ENCODE peak calls at places on chromosome 13, in five cellular contexts. D is H1, M is IMR-90, V is K562, F is HepG2. S is an unnamed sample.

GRCh38 chr13:80100636-80101035 is 240.3 kb downstream of the SPRY2 start:
- DNase-seq in D (no peak), M (peak), V (no peak), F (no peak), S (no peak)

GRCh38 chr13:79659161-79659560 is 178.2 kb downstream of the NDFIP2 start:
- DNase-seq in D (no peak), M (no peak), V (no peak), F (no peak), S (no peak)

GRCh38 chr13:100069278-100069677 is 19.6 kb upstream of the PCCA start:
- DNase-seq in D (no peak), M (peak), V (no peak), F (no peak), S (no peak)

GRCh38 chr13:101965096-101965495 is 436.8 kb downstream of the FGF14 start:
- DNase-seq in D (no peak), M (no peak), V (no peak), F (no peak), S (no peak)

GRCh38 chr13:23760000-23760399 is 129.2 kb downstream of the MIPEP start:
- DNase-seq in D (no peak), M (no peak), V (no peak), F (no peak), S (no peak)

GRCh38 chr13:60410299-60410698 is 13.3 kb downstream of the TDRD3 start:
- DNase-seq in D (no peak), M (no peak), V (no peak), F (no peak), S (no peak)

GRCh38 chr13:98741741-98742435 is 10.6 kb downstream of the SLC15A1 start:
- DNase-seq in D (no peak), M (no peak), V (no peak), F (no peak), S (no peak)

GRCh38 chr13:65932587-65933239 is 1297.4 kb downstream of the PCDH9 start:
- DNase-seq in D (no peak), M (peak), V (no peak), F (no peak), S (no peak)

GRCh38 chr13:94956407-94957110 is 244.2 kb upstream of the SOX21 start:
- DNase-seq in D (no peak), M (no peak), V (no peak), F (no peak), S (no peak)

GRCh38 chr13:50843256-50844043 is at the start of gene DLEU7:
- DNase-seq in D (peak), M (no peak), V (no peak), F (no peak), S (no peak)

GRCh38 chr13:49791753-49792549 is 531 bp downstream of the KPNA3 start:
- DNase-seq in D (peak), M (peak), V (peak), F (no peak), S (no peak)

GRCh38 chr13:23921451-23921888 is 24.2 kb upstream of the C1QTNF9B start:
- DNase-seq in D (no peak), M (peak), V (peak), F (peak), S (no peak)

GRCh38 chr13:63643543-63643942 is 2227.9 kb upstream of the PCDH20 start:
- DNase-seq in D (no peak), M (peak), V (no peak), F (no peak), S (no peak)

GRCh38 chr13:40315416-40316064 is 350.9 kb downstream of the FOXO1 start:
- DNase-seq in D (no peak), M (no peak), V (no peak), F (no peak), S (no peak)

GRCh38 chr13:40456397-40456958 is 210.0 kb downstream of the FOXO1 start:
- DNase-seq in D (no peak), M (no peak), V (no peak), F (no peak), S (no peak)

GRCh38 chr13:79799049-79799448 is 318.1 kb downstream of the NDFIP2 start:
- DNase-seq in D (no peak), M (no peak), V (no peak), F (no peak), S (no peak)

GRCh38 chr13:50340146-50340545 is 324.9 kb downstream of the KCNRG start:
- DNase-seq in D (no peak), M (no peak), V (no peak), F (no peak), S (no peak)

GRCh38 chr13:20796791-20797513 is 23.2 kb upstream of the EEF1AKMT1 start:
- DNase-seq in D (no peak), M (peak), V (no peak), F (no peak), S (no peak)

GRCh38 chr13:102128216-102128800 is 273.5 kb downstream of the FGF14 start:
- DNase-seq in D (no peak), M (peak), V (no peak), F (no peak), S (no peak)

GRCh38 chr13:34070006-34070405 is 252.1 kb downstream of the RFC3 start:
- DNase-seq in D (no peak), M (peak), V (no peak), F (no peak), S (no peak)

GRCh38 chr13:27792393-27793218 is at the start of gene GSX1:
- DNase-seq in D (peak), M (peak), V (peak), F (peak), S (peak)

GRCh38 chr13:60448907-60449510 is 52.0 kb downstream of the TDRD3 start:
- DNase-seq in D (no peak), M (peak), V (peak), F (peak), S (peak)

GRCh38 chr13:29125934-29126424 is 305.8 kb downstream of the MTUS2 start:
- DNase-seq in D (no peak), M (no peak), V (no peak), F (no peak), S (no peak)

GRCh38 chr13:98826156-98826555 is 73.7 kb upstream of the SLC15A1 start:
- DNase-seq in D (no peak), M (peak), V (no peak), F (no peak), S (no peak)

GRCh38 chr13:53953205-53953604 is 924.6 kb downstream of the OLFM4 start:
- DNase-seq in D (no peak), M (no peak), V (no peak), F (no peak), S (no peak)

GRCh38 chr13:72585254-72585653 is 142.2 kb downstream of the MZT1 start:
- DNase-seq in D (no peak), M (no peak), V (no peak), F (no peak), S (no peak)

GRCh38 chr13:72586519-72586918 is 140.9 kb downstream of the MZT1 start:
- DNase-seq in D (no peak), M (no peak), V (no peak), F (no peak), S (no peak)

DNA sequence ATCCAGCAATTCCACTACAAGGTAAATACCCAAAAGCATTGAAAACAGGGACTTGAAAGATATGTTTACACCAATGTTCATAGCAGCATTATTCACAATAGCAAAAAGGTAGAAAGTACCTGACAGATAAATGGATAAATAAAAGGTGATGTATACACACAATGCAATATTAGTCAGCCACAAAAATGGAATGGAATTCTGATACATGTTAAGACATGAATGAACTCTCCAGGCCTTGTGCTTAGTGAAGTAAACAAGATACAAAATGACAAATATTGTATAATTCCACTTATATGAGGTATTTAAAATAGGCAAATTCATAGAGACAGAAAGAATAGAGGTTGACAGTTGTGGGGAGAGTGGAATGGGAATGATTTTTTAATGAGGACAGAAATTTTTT is 137.3 kb downstream of the MZT1 start:
- DNase-seq in D (no peak), M (no peak), V (no peak), F (no peak), S (no peak)
- TF ChIP-seq MAFK in D (no peak), M (no peak), V (no peak), F (no peak), S (no peak)

DNA sequence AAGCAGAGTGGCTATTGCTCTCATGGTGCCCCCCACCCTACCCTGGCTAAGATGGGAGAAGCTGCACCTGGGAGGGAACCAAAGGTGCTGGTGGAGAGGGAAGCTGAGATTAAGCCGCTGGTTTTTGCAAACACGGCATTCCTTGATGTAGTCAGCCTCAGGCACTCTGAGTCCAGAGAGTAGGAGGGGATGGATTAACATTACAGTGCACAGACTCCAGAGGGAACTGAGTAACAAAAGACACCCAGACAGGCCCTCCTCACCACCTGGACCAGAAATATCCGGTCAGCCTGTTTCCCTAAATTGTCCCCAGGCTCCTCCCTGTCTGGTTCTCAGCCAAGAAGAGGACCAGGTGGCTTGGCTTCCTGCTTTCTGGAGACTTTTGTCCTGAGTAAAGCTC is 28.9 kb upstream of the PABPC3 start:
- DNase-seq in D (no peak), M (no peak), V (no peak), F (no peak), S (no peak)
- TF ChIP-seq MAFK in D (peak), M (no peak), V (no peak), F (no peak), S (no peak)

DNA sequence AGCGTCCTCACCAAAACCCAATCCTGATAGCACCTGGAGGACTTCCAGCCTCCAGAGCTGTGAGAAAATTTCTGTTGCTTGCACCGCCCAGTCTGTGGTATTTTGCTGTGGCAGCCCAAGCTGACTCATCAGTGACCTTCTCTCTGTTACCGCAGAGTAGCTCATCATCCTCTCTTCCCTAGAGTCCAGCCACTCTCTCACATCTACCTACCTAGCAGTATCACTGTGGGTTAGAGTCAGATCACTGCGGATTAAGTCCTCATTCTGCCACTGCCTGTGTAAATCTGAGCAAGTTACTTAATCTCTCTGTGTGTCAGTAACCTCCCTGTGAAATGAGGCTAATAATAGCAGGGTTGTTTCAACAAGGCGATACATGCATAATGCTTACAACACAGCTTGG is 40.3 kb upstream of the USPL1 start:
- DNase-seq in D (no peak), M (peak), V (peak), F (peak), S (no peak)
- TF ChIP-seq MAFK in D (no peak), M (peak), V (no peak), F (no peak), S (no peak)

DNA sequence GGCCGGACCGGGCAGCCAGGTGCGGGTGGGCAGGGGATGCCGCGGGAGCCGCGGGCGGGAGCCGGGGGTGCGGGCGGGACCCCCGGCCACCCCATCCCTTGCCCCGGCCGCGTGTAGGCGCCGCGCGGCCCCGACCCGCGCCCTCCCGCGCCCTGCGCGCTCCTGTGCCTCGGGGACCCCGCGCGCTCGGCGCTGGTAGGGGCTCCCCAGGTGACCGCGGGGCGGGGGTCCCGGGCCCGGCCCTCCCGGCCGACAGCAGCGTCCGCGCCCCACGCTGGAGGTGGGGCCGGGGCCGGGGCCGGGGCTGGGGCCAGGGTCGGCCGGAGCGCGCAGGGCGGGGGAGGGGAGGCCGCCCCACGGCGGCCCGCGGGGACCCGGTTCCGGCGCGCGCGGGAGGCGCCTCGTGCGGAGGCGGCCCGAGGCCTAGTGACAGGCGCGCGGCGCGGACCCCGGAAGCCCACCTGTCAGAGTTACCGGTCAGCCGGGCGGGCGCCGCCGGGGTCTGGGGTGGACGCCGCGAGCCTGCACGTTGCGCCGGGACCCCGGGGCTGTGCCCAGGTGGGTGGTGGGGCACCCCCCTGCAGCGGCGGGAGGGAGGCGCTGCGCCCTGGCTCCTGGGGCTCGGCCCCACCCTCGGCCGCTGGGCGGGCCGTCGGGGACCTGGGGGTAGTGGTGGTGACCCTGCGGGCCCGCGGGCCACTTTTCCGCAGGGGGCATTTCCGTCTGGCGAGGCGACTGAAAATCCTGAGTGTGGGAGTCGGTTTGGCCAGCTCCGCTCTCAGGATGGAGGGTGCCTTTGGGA is 518 bp downstream of the TFDP1 start:
- DNase-seq in D (peak), M (no peak), V (peak), F (no peak), S (peak)
- TF ChIP-seq MAFK in D (no peak), M (no peak), V (no peak), F (no peak), S (no peak)

DNA sequence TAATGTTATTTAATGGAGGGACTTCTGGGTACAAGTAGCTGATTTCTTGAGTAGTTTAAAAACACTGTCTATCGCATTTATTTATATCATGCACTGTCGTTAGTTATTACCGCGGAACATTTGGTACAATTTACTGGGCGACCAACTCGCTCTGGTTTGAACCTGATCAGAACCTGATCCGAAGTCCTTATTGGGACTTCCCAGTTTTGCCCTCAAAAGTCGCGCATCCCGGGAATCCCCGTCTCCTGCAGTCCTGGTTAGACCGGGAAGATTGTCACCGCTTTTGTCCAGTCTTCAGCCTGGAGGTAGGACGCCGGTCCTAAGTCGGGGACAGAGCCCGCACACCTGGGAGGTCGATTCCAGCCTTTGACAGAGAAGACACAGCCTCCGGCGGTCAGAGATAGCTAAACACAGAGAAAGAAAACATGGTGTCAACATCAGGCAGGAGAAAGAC is 694 bp downstream of the CLN5 start:
- DNase-seq in D (no peak), M (peak), V (peak), F (no peak), S (peak)
- TF ChIP-seq MAFK in D (no peak), M (no peak), V (no peak), F (no peak), S (no peak)

GRCh38 chr13:26498524-26499208 is 58.8 kb upstream of the WASF3 start:
- DNase-seq in D (no peak), M (peak), V (no peak), F (no peak), S (no peak)

GRCh38 chr13:26495749-26496148 is 61.7 kb upstream of the WASF3 start:
- DNase-seq in D (no peak), M (no peak), V (no peak), F (no peak), S (no peak)

GRCh38 chr13:26500618-26501320 is 56.7 kb upstream of the WASF3 start:
- DNase-seq in D (no peak), M (no peak), V (no peak), F (no peak), S (no peak)

GRCh38 chr13:26499209-26499601 is 58.3 kb upstream of the WASF3 start:
- DNase-seq in D (no peak), M (no peak), V (no peak), F (no peak), S (no peak)

GRCh38 chr13:26497991-26498423 is 59.5 kb upstream of the WASF3 start:
- DNase-seq in D (no peak), M (peak), V (no peak), F (no peak), S (no peak)
- TF ChIP-seq MAFK in D (no peak), M (peak), V (no peak), F (no peak), S (no peak)

DNA sequence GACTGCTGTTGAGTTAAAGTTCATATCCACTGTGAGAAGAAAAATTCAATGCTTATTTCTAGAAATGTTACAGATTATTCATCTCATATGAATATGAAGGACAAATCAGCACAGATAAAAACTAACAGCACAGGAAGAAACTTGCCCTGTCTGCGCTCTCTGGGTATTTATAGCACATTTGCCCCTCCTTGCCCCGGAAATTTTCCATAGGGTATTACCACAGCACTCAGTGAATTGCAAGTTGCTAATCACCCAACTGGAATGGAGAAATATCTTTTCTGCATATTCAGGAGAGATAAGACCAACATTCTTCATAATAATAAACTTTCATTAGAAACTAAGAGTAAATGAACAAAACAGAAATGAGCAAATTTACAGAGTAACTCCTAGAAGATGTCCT is 318.0 kb upstream of the KLF12 start:
- DNase-seq in D (no peak), M (peak), V (no peak), F (no peak), S (no peak)
- TF ChIP-seq MAFK in D (no peak), M (no peak), V (no peak), F (no peak), S (no peak)

GRCh38 chr13:48448285-48448962 is 35.5 kb upstream of the LPAR6 start:
- DNase-seq in D (no peak), M (no peak), V (no peak), F (no peak), S (no peak)

GRCh38 chr13:48446454-48446853 is 33.5 kb upstream of the LPAR6 start:
- DNase-seq in D (no peak), M (peak), V (no peak), F (no peak), S (no peak)

GRCh38 chr13:48449656-48450055 is 36.7 kb upstream of the LPAR6 start:
- DNase-seq in D (no peak), M (peak), V (no peak), F (no peak), S (no peak)

GRCh38 chr13:48443442-48444208 is 30.7 kb upstream of the LPAR6 start:
- DNase-seq in D (no peak), M (no peak), V (no peak), F (no peak), S (no peak)

DNA sequence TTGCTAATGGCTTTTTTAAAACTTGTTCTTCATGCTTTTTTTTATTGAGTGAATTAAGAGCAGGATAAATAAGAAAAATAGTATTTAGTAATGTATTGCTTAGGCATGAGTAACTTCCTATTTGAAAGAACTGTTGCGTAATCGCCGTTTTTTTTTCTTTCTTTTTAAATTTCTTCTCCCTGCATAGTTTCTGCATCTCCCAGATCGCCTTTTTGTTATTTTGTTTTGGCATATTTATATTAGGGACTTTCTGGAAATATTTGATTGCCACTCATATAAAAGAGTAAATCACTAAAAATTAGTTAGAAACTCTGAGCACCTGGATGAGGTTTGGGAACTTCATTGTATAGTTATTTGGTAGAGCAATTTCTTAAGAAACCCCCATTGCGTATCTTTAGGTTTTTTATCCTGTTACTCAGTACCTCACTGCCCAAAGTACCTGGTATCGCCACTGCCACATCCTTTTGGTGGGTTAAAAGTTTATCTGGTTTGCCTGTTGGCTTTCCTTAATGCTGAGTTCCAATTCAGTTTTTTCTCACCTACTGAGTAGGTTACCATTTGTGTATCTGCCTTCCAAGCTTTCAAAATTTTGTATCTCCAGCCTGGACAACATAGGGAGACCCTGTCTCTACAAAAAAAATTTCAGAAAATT is 36.2 kb upstream of the LPAR6 start:
- DNase-seq in D (no peak), M (peak), V (no peak), F (no peak), S (no peak)
- TF ChIP-seq MAFK in D (no peak), M (no peak), V (no peak), F (no peak), S (no peak)

GRCh38 chr13:91725646-91726045 is 327.2 kb downstream of the GPC5 start:
- DNase-seq in D (no peak), M (no peak), V (no peak), F (no peak), S (no peak)

GRCh38 chr13:91722267-91722884 is 324.0 kb downstream of the GPC5 start:
- DNase-seq in D (no peak), M (peak), V (peak), F (no peak), S (peak)

GRCh38 chr13:91724591-91724990 is 326.2 kb downstream of the GPC5 start:
- DNase-seq in D (no peak), M (no peak), V (no peak), F (no peak), S (no peak)

GRCh38 chr13:91719033-91719432 is 320.6 kb downstream of the GPC5 start:
- DNase-seq in D (no peak), M (peak), V (peak), F (no peak), S (peak)

GRCh38 chr13:91721413-91721812 is 323.0 kb downstream of the GPC5 start:
- DNase-seq in D (no peak), M (no peak), V (no peak), F (no peak), S (no peak)
- TF ChIP-seq MAFK in D (no peak), M (no peak), V (no peak), F (no peak), S (no peak)

S was measured in A549.